ENCODE peak calls at places on chromosomes 11 and 22, in nine cellular contexts. O is stimulated activated CD4-positive, alpha-beta T cell treated with anti-CD3 and anti-CD28 coated beads, TNF-alpha, amount 100 ng/mL, for 1 hour; H is NCI-H1105; A is GM23248; Y is cardiac fibroblast; Q is HFFc6; V is DND-41; N is upper lobe of right lung; X is PC-3. K is an unnamed sample.

GRCh38 chr11:111719379-111719778 is 46.8 kb downstream of the PPP2R1B start:
- DNase-seq in O (no peak), H (no peak), A (peak; percentile 63), Y (no peak), Q (no peak), V (no peak), N (no peak), X (peak; percentile 37), K (no peak)

GRCh38 chr11:111735262-111736116 is 30.7 kb downstream of the PPP2R1B start:
- DNase-seq in O (no peak), H (peak; percentile 88), A (peak; percentile 99), Y (peak; percentile 99), Q (peak; percentile 99), V (no peak), N (no peak), X (peak; percentile 99), K (peak; percentile 83)

GRCh38 chr22:37222440-37222971 is 10.2 kb upstream of the SSTR3 start:
- DNase-seq in O (no peak), H (no peak), A (no peak), Y (no peak), Q (no peak), V (peak; percentile 42), N (no peak), X (no peak), K (no peak)

GRCh38 chr11:47652070-47652469 is 9.7 kb upstream of the MTCH2 start:
- DNase-seq in O (no peak), H (no peak), A (no peak), Y (no peak), Q (no peak), V (no peak), N (no peak), X (no peak), K (no peak)

GRCh38 chr22:33798401-33798800 is 121.9 kb downstream of the LARGE1 start:
- DNase-seq in O (no peak), H (no peak), A (no peak), Y (no peak), Q (no peak), V (no peak), N (no peak), X (no peak), K (no peak)

GRCh38 chr11:2213384-2213842 is 41.8 kb upstream of the TH start:
- DNase-seq in O (no peak), H (no peak), A (no peak), Y (no peak), Q (no peak), V (peak; percentile 82), N (peak; percentile 60), X (no peak), K (no peak)

GRCh38 chr11:132205006-132205405 is 834.6 kb downstream of the NTM start:
- DNase-seq in O (no peak), H (no peak), A (no peak), Y (no peak), Q (no peak), V (no peak), N (no peak), X (no peak), K (no peak)

GRCh38 chr22:36860821-36861659 is at the start of gene NCF4:
- DNase-seq in O (no peak), H (no peak), A (no peak), Y (no peak), Q (no peak), V (peak; percentile 19), N (peak; percentile 86), X (no peak), K (no peak)

GRCh38 chr11:134207538-134208239 is 16.1 kb downstream of the NCAPD3 start:
- DNase-seq in O (peak; percentile 38), H (peak; percentile 11), A (peak; percentile 51), Y (peak; percentile 36), Q (peak; percentile 6), V (peak; percentile 70), N (no peak), X (peak; percentile 46), K (no peak)

K was measured in NCI-H2029 treated with DMSO at 0.1 percent for 48 hours.